ENCODE peak calls at places on chromosomes 7 and 10, in six cellular contexts. P, I, F, J, Y and T are unnamed samples.

GRCh38 chr7:36037121-36037662 is 115.9 kb upstream of the EEPD1 start:
- DNase-seq in P (no peak), F (peak), Y (peak), J (no peak), I (peak), T (peak)

GRCh38 chr7:134905375-134905774 is 80.9 kb upstream of the AGBL3 start:
- DNase-seq in Y (peak), I (peak), P (no peak), F (peak), J (no peak), T (no peak)

GRCh38 chr10:70355234-70356021 is 27.0 kb downstream of the LRRC20 start:
- DNase-seq in I (peak), Y (no peak), F (no peak), P (no peak), J (no peak), T (peak)

GRCh38 chr10:24981161-24981710 is 28.8 kb upstream of the PRTFDC1 start:
- DNase-seq in J (no peak), Y (no peak), P (no peak), I (no peak), F (no peak), T (no peak)

GRCh38 chr7:150716368-150716767 is at the start of gene GIMAP1:
- DNase-seq in I (peak), J (no peak), Y (no peak), P (no peak), F (no peak), T (no peak)

GRCh38 chr7:23226841-23227450 is 19.6 kb upstream of the GPNMB start:
- DNase-seq in F (no peak), J (no peak), Y (no peak), I (no peak), P (no peak), T (peak)

GRCh38 chr7:41861642-41862041 is 158.8 kb upstream of the INHBA start:
- DNase-seq in P (no peak), I (no peak), F (no peak), Y (no peak), J (no peak), T (no peak)

GRCh38 chr10:109877546-109877945 is 45.8 kb downstream of the XPNPEP1 start:
- DNase-seq in J (no peak), P (no peak), F (no peak), Y (no peak), I (no peak), T (no peak)

GRCh38 chr10:101293007-101293723 is 60.8 kb upstream of the BTRC start:
- DNase-seq in I (no peak), P (no peak), J (no peak), Y (no peak), F (no peak), T (no peak)

GRCh38 chr7:50587737-50588136 is 22.5 kb upstream of the DDC start:
- DNase-seq in F (no peak), Y (no peak), I (no peak), J (no peak), P (no peak), T (no peak)